ENCODE peak calls at places on chromosomes 13 and 19, in nine cellular contexts. Y, A, C, N, J, V, Q, W and B are unnamed samples.
A peak's percentile ranks its signal among the peaks of the same experiment; 100 is the strongest.

GRCh38 chr19:6694147-6694815 is 24.3 kb upstream of the TNFSF14 start:
- DNase-seq in V (no peak), Q (no peak), A (no peak), W (no peak), N (peak; percentile 44), Y (no peak), J (peak; percentile 28), C (no peak), B (no peak)

GRCh38 chr13:103134271-103134670 is 68.1 kb upstream of the SLC10A2 start:
- DNase-seq in V (no peak), J (no peak), C (no peak), N (no peak), W (no peak), Y (no peak), A (no peak), Q (no peak), B (no peak)

GRCh38 chr13:113840541-113841354 is 23.1 kb downstream of the GAS6 start:
- DNase-seq in V (no peak), W (no peak), C (no peak), J (no peak), Y (no peak), N (no peak), Q (no peak), A (no peak), B (no peak)

GRCh38 chr13:77728265-77728966 is 30.9 kb downstream of the SLAIN1 start:
- DNase-seq in Y (no peak), V (no peak), J (no peak), N (no peak), C (no peak), W (no peak), Q (no peak), A (no peak), B (no peak)

GRCh38 chr19:50804420-50805272 is 14.4 kb downstream of the ACP4 start:
- DNase-seq in W (peak; percentile 98), J (peak; percentile 99), A (peak; percentile 99), V (peak; percentile 95), N (peak; percentile 99), C (peak; percentile 99), Y (peak; percentile 99), Q (peak; percentile 97), B (peak; percentile 98)

GRCh38 chr13:49560270-49561063 is 24.9 kb downstream of the RCBTB1 start:
- DNase-seq in Q (no peak), C (no peak), J (no peak), V (no peak), N (peak; percentile 31), Y (peak; percentile 20), W (no peak), A (no peak), B (no peak)

GRCh38 chr19:57027360-57027759 is 92.4 kb upstream of the USP29 start:
- DNase-seq in W (no peak), C (no peak), J (no peak), N (no peak), Y (no peak), Q (no peak), V (no peak), A (no peak), B (no peak)

GRCh38 chr13:94362411-94362909 is 117.0 kb downstream of the DCT start:
- DNase-seq in J (peak; percentile 71), W (peak; percentile 72), N (peak; percentile 94), V (peak; percentile 33), Y (peak; percentile 75), C (no peak), A (no peak), Q (peak; percentile 34), B (peak; percentile 86)

GRCh38 chr13:66501187-66501586 is 728.9 kb downstream of the PCDH9 start:
- DNase-seq in W (no peak), A (no peak), J (no peak), Q (no peak), V (no peak), N (peak; percentile 83), Y (no peak), C (no peak), B (peak; percentile 65)

GRCh38 chr13:44523176-44524017 is 52.7 kb downstream of the TSC22D1 start:
- DNase-seq in V (no peak), A (no peak), Y (no peak), W (peak; percentile 81), Q (no peak), N (peak; percentile 84), J (no peak), C (no peak), B (peak; percentile 24)

GRCh38 chr13:35760678-35761308 is 284.3 kb upstream of the MAB21L1 start:
- DNase-seq in Q (no peak), C (no peak), N (no peak), Y (no peak), A (no peak), V (no peak), J (no peak), W (no peak), B (no peak)

GRCh38 chr13:37656247-37656940 is 57.8 kb upstream of the POSTN start:
- DNase-seq in Q (no peak), A (no peak), J (no peak), V (no peak), W (peak; percentile 97), N (peak; percentile 99), Y (no peak), C (no peak), B (peak; percentile 90)

GRCh38 chr19:7742991-7743390 is 4.3 kb downstream of the CD209 start:
- DNase-seq in W (no peak), J (no peak), A (no peak), Y (no peak), V (no peak), N (no peak), C (no peak), Q (no peak), B (no peak)

GRCh38 chr19:927707-928401 is 2.0 kb downstream of the ARID3A start:
- DNase-seq in Y (no peak), C (no peak), J (no peak), N (no peak), A (no peak), Q (no peak), V (no peak), W (no peak), B (no peak)

GRCh38 chr19:10271543-10272086 is 695 bp downstream of the ICAM1 start:
- DNase-seq in A (no peak), W (peak; percentile 47), N (peak; percentile 66), Y (no peak), V (no peak), J (peak; percentile 44), Q (no peak), C (no peak), B (no peak)